ENCODE peak calls at places on chromosome 7, in nine cellular contexts. One of them, this sample, is unnamed.

GRCh38 chr7:159010951-159011820 is 133.5 kb downstream of the VIPR2 start:
- DNase-seq in right atrium auricular region: no peak
- DNase-seq in Panc1: no peak
- DNase-seq in Peyer's patch: no peak
- DNase-seq in OCI-LY7: no peak
- DNase-seq in HCT116: no peak
- DNase-seq in fibroblast of lung: no peak
- DNase-seq in stomach: no peak
- DNase-seq in Karpas-422: no peak
- DNase-seq in this sample: no peak

GRCh38 chr7:151388430-151388829 is 21.4 kb downstream of the WDR86 start:
- DNase-seq in right atrium auricular region: no peak
- DNase-seq in Panc1: no peak
- DNase-seq in Peyer's patch: no peak
- DNase-seq in OCI-LY7: no peak
- DNase-seq in HCT116: no peak
- DNase-seq in fibroblast of lung: no peak
- DNase-seq in stomach: no peak
- DNase-seq in Karpas-422: no peak
- DNase-seq in this sample: no peak

GRCh38 chr7:5690931-5691461 is 90.5 kb downstream of the RNF216 start:
- DNase-seq in right atrium auricular region: no peak
- DNase-seq in Panc1: no peak
- DNase-seq in Peyer's patch: no peak
- DNase-seq in OCI-LY7: no peak
- DNase-seq in HCT116: no peak
- DNase-seq in fibroblast of lung: peak
- DNase-seq in stomach: no peak
- DNase-seq in Karpas-422: no peak
- DNase-seq in this sample: no peak

GRCh38 chr7:16357921-16358320 is 63.4 kb downstream of the CRPPA start:
- DNase-seq in right atrium auricular region: no peak
- DNase-seq in Panc1: no peak
- DNase-seq in Peyer's patch: no peak
- DNase-seq in OCI-LY7: no peak
- DNase-seq in HCT116: no peak
- DNase-seq in fibroblast of lung: no peak
- DNase-seq in stomach: peak
- DNase-seq in Karpas-422: no peak
- DNase-seq in this sample: no peak

GRCh38 chr7:133582766-133583523 is 330.1 kb downstream of the EXOC4 start:
- DNase-seq in right atrium auricular region: no peak
- DNase-seq in Panc1: no peak
- DNase-seq in Peyer's patch: no peak
- DNase-seq in OCI-LY7: no peak
- DNase-seq in HCT116: no peak
- DNase-seq in fibroblast of lung: peak
- DNase-seq in stomach: no peak
- DNase-seq in Karpas-422: no peak
- DNase-seq in this sample: no peak

GRCh38 chr7:151313857-151314256 is 27.8 kb upstream of the NUB1 start:
- DNase-seq in right atrium auricular region: peak
- DNase-seq in Panc1: no peak
- DNase-seq in Peyer's patch: no peak
- DNase-seq in OCI-LY7: no peak
- DNase-seq in HCT116: no peak
- DNase-seq in fibroblast of lung: peak
- DNase-seq in stomach: peak
- DNase-seq in Karpas-422: no peak
- DNase-seq in this sample: no peak

GRCh38 chr7:102864958-102865357 is 47.8 kb upstream of the LRRC17 start:
- DNase-seq in right atrium auricular region: no peak
- DNase-seq in Panc1: no peak
- DNase-seq in Peyer's patch: no peak
- DNase-seq in OCI-LY7: no peak
- DNase-seq in HCT116: no peak
- DNase-seq in fibroblast of lung: no peak
- DNase-seq in stomach: no peak
- DNase-seq in Karpas-422: no peak
- DNase-seq in this sample: no peak

GRCh38 chr7:12127490-12127889 is 83.6 kb upstream of the TMEM106B start:
- DNase-seq in right atrium auricular region: no peak
- DNase-seq in Panc1: no peak
- DNase-seq in Peyer's patch: no peak
- DNase-seq in OCI-LY7: no peak
- DNase-seq in HCT116: no peak
- DNase-seq in fibroblast of lung: no peak
- DNase-seq in stomach: no peak
- DNase-seq in Karpas-422: no peak
- DNase-seq in this sample: no peak

GRCh38 chr7:101085000-101085948 is at the start of gene TRIM56:
- DNase-seq in right atrium auricular region: peak
- DNase-seq in Panc1: no peak
- DNase-seq in Peyer's patch: peak
- DNase-seq in OCI-LY7: peak
- DNase-seq in HCT116: peak
- DNase-seq in fibroblast of lung: peak
- DNase-seq in stomach: peak
- DNase-seq in Karpas-422: peak
- DNase-seq in this sample: peak

GRCh38 chr7:44189286-44189992 is at the start of gene GCK:
- DNase-seq in right atrium auricular region: no peak
- DNase-seq in Panc1: no peak
- DNase-seq in Peyer's patch: no peak
- DNase-seq in OCI-LY7: no peak
- DNase-seq in HCT116: no peak
- DNase-seq in fibroblast of lung: no peak
- DNase-seq in stomach: no peak
- DNase-seq in Karpas-422: no peak
- DNase-seq in this sample: no peak

GRCh38 chr7:28700790-28701203 is 257.3 kb downstream of the TRIL start:
- DNase-seq in right atrium auricular region: no peak
- DNase-seq in Panc1: no peak
- DNase-seq in Peyer's patch: no peak
- DNase-seq in OCI-LY7: no peak
- DNase-seq in HCT116: no peak
- DNase-seq in fibroblast of lung: no peak
- DNase-seq in stomach: no peak
- DNase-seq in Karpas-422: no peak
- DNase-seq in this sample: no peak

GRCh38 chr7:7992502-7992901 is 23.9 kb downstream of the GLCCI1 start:
- DNase-seq in right atrium auricular region: no peak
- DNase-seq in Panc1: no peak
- DNase-seq in Peyer's patch: no peak
- DNase-seq in OCI-LY7: peak
- DNase-seq in HCT116: no peak
- DNase-seq in fibroblast of lung: peak
- DNase-seq in stomach: no peak
- DNase-seq in Karpas-422: no peak
- DNase-seq in this sample: no peak

GRCh38 chr7:134367956-134368749 is 51.4 kb upstream of the SLC35B4 start:
- DNase-seq in right atrium auricular region: no peak
- DNase-seq in Panc1: no peak
- DNase-seq in Peyer's patch: no peak
- DNase-seq in OCI-LY7: no peak
- DNase-seq in HCT116: no peak
- DNase-seq in fibroblast of lung: no peak
- DNase-seq in stomach: no peak
- DNase-seq in Karpas-422: no peak
- DNase-seq in this sample: no peak

GRCh38 chr7:133795061-133795460 is 332.1 kb upstream of the LRGUK start:
- DNase-seq in right atrium auricular region: no peak
- DNase-seq in Panc1: no peak
- DNase-seq in Peyer's patch: no peak
- DNase-seq in OCI-LY7: no peak
- DNase-seq in HCT116: no peak
- DNase-seq in fibroblast of lung: no peak
- DNase-seq in stomach: no peak
- DNase-seq in Karpas-422: no peak
- DNase-seq in this sample: no peak

GRCh38 chr7:104900525-104900924 is 113.5 kb upstream of the KMT2E start:
- DNase-seq in right atrium auricular region: no peak
- DNase-seq in Panc1: no peak
- DNase-seq in Peyer's patch: no peak
- DNase-seq in OCI-LY7: no peak
- DNase-seq in HCT116: no peak
- DNase-seq in fibroblast of lung: no peak
- DNase-seq in stomach: no peak
- DNase-seq in Karpas-422: no peak
- DNase-seq in this sample: no peak

GRCh38 chr7:279821-280220 is 10.1 kb upstream of the FOXL3 start:
- DNase-seq in right atrium auricular region: no peak
- DNase-seq in Panc1: no peak
- DNase-seq in Peyer's patch: no peak
- DNase-seq in OCI-LY7: no peak
- DNase-seq in HCT116: no peak
- DNase-seq in fibroblast of lung: no peak
- DNase-seq in stomach: no peak
- DNase-seq in Karpas-422: no peak
- DNase-seq in this sample: no peak

GRCh38 chr7:17528636-17529035 is 230.2 kb downstream of the AHR start:
- DNase-seq in right atrium auricular region: no peak
- DNase-seq in Panc1: no peak
- DNase-seq in Peyer's patch: no peak
- DNase-seq in OCI-LY7: no peak
- DNase-seq in HCT116: no peak
- DNase-seq in fibroblast of lung: no peak
- DNase-seq in stomach: no peak
- DNase-seq in Karpas-422: no peak
- DNase-seq in this sample: no peak

GRCh38 chr7:80150621-80151273 is 16.1 kb downstream of the GNAI1 start:
- DNase-seq in right atrium auricular region: no peak
- DNase-seq in Panc1: no peak
- DNase-seq in Peyer's patch: no peak
- DNase-seq in OCI-LY7: no peak
- DNase-seq in HCT116: no peak
- DNase-seq in fibroblast of lung: peak
- DNase-seq in stomach: no peak
- DNase-seq in Karpas-422: no peak
- DNase-seq in this sample: peak

GRCh38 chr7:138654616-138655015 is 46.5 kb downstream of the SVOPL start:
- DNase-seq in right atrium auricular region: no peak
- DNase-seq in Panc1: no peak
- DNase-seq in Peyer's patch: no peak
- DNase-seq in OCI-LY7: peak
- DNase-seq in HCT116: no peak
- DNase-seq in fibroblast of lung: no peak
- DNase-seq in stomach: no peak
- DNase-seq in Karpas-422: peak
- DNase-seq in this sample: no peak

GRCh38 chr7:138658889-138659288 is 42.3 kb downstream of the SVOPL start:
- DNase-seq in right atrium auricular region: no peak
- DNase-seq in Panc1: no peak
- DNase-seq in Peyer's patch: no peak
- DNase-seq in OCI-LY7: no peak
- DNase-seq in HCT116: no peak
- DNase-seq in fibroblast of lung: no peak
- DNase-seq in stomach: no peak
- DNase-seq in Karpas-422: no peak
- DNase-seq in this sample: no peak

GRCh38 chr7:138661236-138661635 is 39.9 kb downstream of the SVOPL start:
- DNase-seq in right atrium auricular region: no peak
- DNase-seq in Panc1: no peak
- DNase-seq in Peyer's patch: no peak
- DNase-seq in OCI-LY7: no peak
- DNase-seq in HCT116: no peak
- DNase-seq in fibroblast of lung: no peak
- DNase-seq in stomach: no peak
- DNase-seq in Karpas-422: no peak
- DNase-seq in this sample: no peak

GRCh38 chr7:138656952-138657351 is 44.2 kb downstream of the SVOPL start:
- DNase-seq in right atrium auricular region: no peak
- DNase-seq in Panc1: no peak
- DNase-seq in Peyer's patch: no peak
- DNase-seq in OCI-LY7: no peak
- DNase-seq in HCT116: no peak
- DNase-seq in fibroblast of lung: no peak
- DNase-seq in stomach: no peak
- DNase-seq in Karpas-422: no peak
- DNase-seq in this sample: no peak

GRCh38 chr7:138657854-138658386 is 43.2 kb downstream of the SVOPL start:
- DNase-seq in right atrium auricular region: no peak
- DNase-seq in Panc1: no peak
- DNase-seq in Peyer's patch: no peak
- DNase-seq in OCI-LY7: no peak
- DNase-seq in HCT116: no peak
- DNase-seq in fibroblast of lung: no peak
- DNase-seq in stomach: no peak
- DNase-seq in Karpas-422: no peak
- DNase-seq in this sample: no peak
- H3K27ac ChIP-seq in right atrium auricular region: no peak
- H3K27ac ChIP-seq in Panc1: no peak
- H3K27ac ChIP-seq in Peyer's patch: no peak
- H3K27ac ChIP-seq in OCI-LY7: no peak
- H3K27ac ChIP-seq in HCT116: no peak
- H3K27ac ChIP-seq in fibroblast of lung: no peak
- H3K27ac ChIP-seq in stomach: no peak
- H3K27ac ChIP-seq in Karpas-422: no peak
- H3K27ac ChIP-seq in this sample: no peak

DNA sequence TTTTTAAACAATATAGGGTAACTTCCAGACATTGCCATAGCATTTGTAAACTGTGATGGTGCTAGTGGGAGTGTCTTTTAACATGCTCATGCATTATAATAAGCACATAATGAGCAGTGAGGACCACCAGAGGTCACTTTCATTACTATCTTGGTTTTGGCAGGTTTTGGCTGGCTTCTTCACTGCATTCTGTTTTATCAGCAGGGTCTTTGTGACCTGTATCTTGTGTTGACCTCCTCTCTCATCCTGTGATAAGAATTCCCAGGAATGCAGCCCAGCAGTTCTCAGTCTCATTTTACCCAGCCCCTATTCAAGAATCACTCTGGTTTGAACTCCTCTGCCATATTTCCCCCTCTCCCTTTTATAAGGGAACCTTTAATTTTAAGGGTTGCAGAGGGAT is 91.3 kb downstream of the ZNF467 start:
- DNase-seq in right atrium auricular region: no peak
- DNase-seq in Panc1: no peak
- DNase-seq in Peyer's patch: no peak
- DNase-seq in OCI-LY7: no peak
- DNase-seq in HCT116: no peak
- DNase-seq in fibroblast of lung: no peak
- DNase-seq in stomach: no peak
- DNase-seq in Karpas-422: no peak
- DNase-seq in this sample: no peak
- H3K27ac ChIP-seq in right atrium auricular region: no peak
- H3K27ac ChIP-seq in Panc1: no peak
- H3K27ac ChIP-seq in Peyer's patch: no peak
- H3K27ac ChIP-seq in OCI-LY7: no peak
- H3K27ac ChIP-seq in HCT116: no peak
- H3K27ac ChIP-seq in fibroblast of lung: no peak
- H3K27ac ChIP-seq in stomach: no peak
- H3K27ac ChIP-seq in Karpas-422: no peak
- H3K27ac ChIP-seq in this sample: no peak

GRCh38 chr7:112634107-112634506 is 153.3 kb downstream of the LSMEM1 start:
- DNase-seq in right atrium auricular region: no peak
- DNase-seq in Panc1: no peak
- DNase-seq in Peyer's patch: no peak
- DNase-seq in OCI-LY7: no peak
- DNase-seq in HCT116: no peak
- DNase-seq in fibroblast of lung: no peak
- DNase-seq in stomach: no peak
- DNase-seq in Karpas-422: no peak
- DNase-seq in this sample: no peak
- H3K27ac ChIP-seq in right atrium auricular region: no peak
- H3K27ac ChIP-seq in Panc1: no peak
- H3K27ac ChIP-seq in Peyer's patch: no peak
- H3K27ac ChIP-seq in OCI-LY7: no peak
- H3K27ac ChIP-seq in HCT116: no peak
- H3K27ac ChIP-seq in fibroblast of lung: no peak
- H3K27ac ChIP-seq in stomach: no peak
- H3K27ac ChIP-seq in Karpas-422: no peak
- H3K27ac ChIP-seq in this sample: no peak

GRCh38 chr7:70693300-70693689 is 438.6 kb upstream of the GALNT17 start:
- DNase-seq in right atrium auricular region: no peak
- DNase-seq in Panc1: no peak
- DNase-seq in Peyer's patch: no peak
- DNase-seq in OCI-LY7: no peak
- DNase-seq in HCT116: no peak
- DNase-seq in fibroblast of lung: peak
- DNase-seq in stomach: no peak
- DNase-seq in Karpas-422: no peak
- DNase-seq in this sample: no peak
- H3K27ac ChIP-seq in right atrium auricular region: peak
- H3K27ac ChIP-seq in Panc1: no peak
- H3K27ac ChIP-seq in Peyer's patch: peak
- H3K27ac ChIP-seq in OCI-LY7: no peak
- H3K27ac ChIP-seq in HCT116: no peak
- H3K27ac ChIP-seq in fibroblast of lung: no peak
- H3K27ac ChIP-seq in stomach: peak
- H3K27ac ChIP-seq in Karpas-422: no peak
- H3K27ac ChIP-seq in this sample: no peak